ENCODE peak calls at places on chromosomes 12 and 14, in eight cellular contexts. Z is suprapubic skin, Y is GM12891, L is A549, H is heart left ventricle, Q is erythroblast, X is stomach, F is transverse colon. T is an unnamed sample.

GRCh38 chr12:50786498-50787231 is 22.8 kb downstream of the ATF1 start:
- DNase-seq in L (peak), Z (no peak), F (no peak), Q (no peak), H (no peak), Y (no peak), X (no peak), T (peak)

GRCh38 chr12:1500095-1500801 is 94.1 kb downstream of the FBXL14 start:
- DNase-seq in Q (peak), H (peak), L (no peak), F (no peak), Z (no peak), Y (no peak), X (no peak), T (no peak)

GRCh38 chr14:39033371-39033770 is 69.7 kb downstream of the SEC23A start:
- DNase-seq in X (no peak), Y (no peak), H (no peak), F (no peak), Q (no peak), L (no peak), Z (no peak), T (no peak)

GRCh38 chr12:93419388-93420034 is 22.2 kb downstream of the UBE2N start:
- DNase-seq in Q (peak), Y (no peak), X (no peak), L (peak), Z (no peak), F (no peak), H (no peak), T (no peak)

GRCh38 chr14:35366521-35366976 is 38.0 kb downstream of the NFKBIA start:
- DNase-seq in Y (no peak), F (no peak), X (no peak), Z (no peak), H (no peak), L (no peak), Q (no peak), T (no peak)

GRCh38 chr12:45184145-45184958 is 31.5 kb upstream of the ANO6 start:
- DNase-seq in X (no peak), Q (no peak), Z (no peak), H (no peak), F (no peak), L (no peak), Y (no peak), T (no peak)

GRCh38 chr12:108065061-108065460 is 64.0 kb upstream of the WSCD2 start:
- DNase-seq in L (no peak), H (no peak), Z (no peak), X (no peak), Q (no peak), Y (no peak), F (no peak), T (no peak)

GRCh38 chr12:68497702-68498101 is 113.0 kb upstream of the RAP1B start:
- DNase-seq in Y (no peak), X (no peak), H (no peak), L (no peak), Z (no peak), F (no peak), Q (no peak), T (peak)

GRCh38 chr14:21095430-21096205 is 2.8 kb downstream of the ZNF219 start:
- DNase-seq in Z (no peak), H (no peak), X (no peak), L (no peak), Q (no peak), F (no peak), Y (no peak), T (no peak)

GRCh38 chr12:120231316-120232011 is 30.6 kb upstream of the RPLP0 start:
- DNase-seq in Y (no peak), X (peak), F (peak), H (peak), L (peak), Z (no peak), Q (no peak), T (peak)

GRCh38 chr12:120010661-120011230 is 21.7 kb downstream of the BICDL1 start:
- DNase-seq in F (no peak), Y (no peak), L (no peak), H (no peak), Q (no peak), X (no peak), Z (no peak), T (no peak)

GRCh38 chr14:104206281-104206904 is 68.0 kb downstream of the KIF26A start:
- DNase-seq in H (no peak), Q (no peak), F (peak), X (peak), L (no peak), Z (no peak), Y (no peak), T (no peak)

GRCh38 chr12:30700216-30700900 is 4.7 kb upstream of the IPO8 start:
- DNase-seq in H (no peak), F (no peak), Q (no peak), L (no peak), Z (no peak), Y (no peak), X (no peak), T (no peak)

GRCh38 chr12:40942326-40942725 is 245.8 kb upstream of the PDZRN4 start:
- DNase-seq in H (no peak), X (no peak), Y (no peak), L (no peak), F (no peak), Z (no peak), Q (no peak), T (no peak)

GRCh38 chr12:132807295-132808222 is 21.1 kb downstream of the GOLGA3 start:
- DNase-seq in H (no peak), L (no peak), X (no peak), Z (no peak), Q (peak), F (no peak), Y (no peak), T (no peak)

DNA sequence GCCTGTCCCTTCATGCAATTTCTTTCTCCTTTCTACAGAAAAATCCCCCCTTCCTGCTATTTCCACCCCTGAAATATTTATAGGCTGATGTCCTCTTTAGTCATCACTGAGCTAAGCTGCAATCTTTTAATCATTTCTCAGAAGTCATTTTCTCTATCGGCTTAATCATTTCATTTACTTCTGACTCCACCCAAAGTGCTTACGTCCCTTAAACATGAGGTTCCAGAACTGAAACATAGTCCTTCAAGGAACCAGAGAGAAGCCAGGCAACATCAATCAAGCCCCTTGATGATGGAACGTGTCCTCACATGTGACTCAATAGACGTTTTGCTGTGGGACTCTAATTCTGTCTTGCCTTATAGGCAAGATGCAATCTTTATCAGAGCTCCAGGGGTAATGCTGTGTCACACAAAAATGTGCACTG is 148.7 kb upstream of the KRR1 start:
- DNase-seq in F (no peak), Z (no peak), H (no peak), L (no peak), X (no peak), Y (no peak), Q (no peak), T (no peak)
- TF ChIP-seq POLR2A in F (no peak), Z (no peak), H (no peak), L (no peak), X (no peak), Y (no peak), Q (no peak), T (no peak)

GRCh38 chr12:57516617-57517153 is 3.6 kb downstream of the DDIT3 start:
- DNase-seq in Y (no peak), H (no peak), Q (no peak), F (no peak), L (no peak), X (no peak), Z (no peak), T (no peak)
- TF ChIP-seq POLR2A in Y (no peak), H (no peak), Q (peak), F (no peak), L (no peak), X (no peak), Z (no peak), T (no peak)

GRCh38 chr14:24431569-24432258 is 2.0 kb downstream of the KHNYN start:
- DNase-seq in F (peak), Q (peak), Y (peak), H (peak), X (peak), L (peak), Z (peak), T (peak)

GRCh38 chr14:24432259-24433131 is 2.7 kb downstream of the KHNYN start:
- DNase-seq in X (no peak), Z (peak), F (no peak), Y (no peak), H (no peak), L (no peak), Q (no peak), T (no peak)

GRCh38 chr14:24429395-24430142 is at the start of the genes CBLN3 and KHNYN:
- DNase-seq in Y (peak), F (peak), Q (peak), X (peak), Z (peak), L (peak), H (peak), T (peak)

GRCh38 chr14:24430143-24430681 is 458 bp downstream of the KHNYN start:
- DNase-seq in Y (peak), F (peak), X (peak), Q (peak), H (peak), L (peak), Z (peak), T (peak)

DNA sequence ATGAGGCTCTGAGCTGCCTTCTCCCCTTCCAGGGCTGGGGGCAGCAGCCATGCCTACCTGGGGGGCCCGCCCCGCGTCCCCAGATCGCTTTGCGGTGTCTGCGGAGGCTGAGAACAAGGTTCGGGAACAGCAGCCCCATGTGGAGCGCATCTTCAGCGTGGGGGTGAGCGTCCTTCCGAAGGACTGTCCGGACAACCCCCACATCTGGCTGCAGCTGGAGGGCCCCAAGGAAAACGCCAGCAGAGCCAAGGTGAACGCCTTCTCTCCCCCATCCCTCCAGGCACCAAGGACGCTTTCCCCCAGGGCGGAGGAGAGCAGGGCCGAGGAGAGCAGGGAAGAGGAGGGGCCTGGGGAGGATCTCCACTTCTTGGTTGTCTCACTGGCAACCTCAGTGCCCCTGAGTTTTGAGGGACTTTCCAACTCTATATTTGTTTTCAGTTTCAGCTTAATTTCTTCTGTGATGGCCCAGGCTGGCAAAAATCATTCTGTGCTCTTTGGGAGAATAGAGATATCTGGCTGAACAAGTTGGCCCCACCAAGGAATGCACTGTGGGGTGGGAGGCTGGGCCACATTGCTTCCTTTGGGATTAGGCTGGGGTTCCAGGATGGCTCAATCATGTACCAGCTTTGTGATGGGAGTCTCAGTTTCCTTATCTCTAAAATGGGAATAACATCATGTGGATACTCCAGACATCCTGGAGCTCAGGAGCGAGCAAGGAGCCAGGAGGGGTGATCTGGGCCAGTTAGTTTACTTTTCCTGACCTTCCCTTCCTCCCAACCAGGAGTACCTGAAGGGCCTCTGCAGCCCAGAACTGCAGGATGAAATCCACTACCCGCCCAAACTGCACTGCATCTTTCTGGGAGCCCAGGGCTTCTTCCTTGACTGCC is 1.2 kb downstream of the KHNYN start:
- DNase-seq in X (peak), Q (no peak), F (no peak), H (no peak), L (no peak), Z (peak), Y (peak), T (no peak)
- TF ChIP-seq POLR2A in X (no peak), Q (no peak), F (no peak), H (no peak), L (no peak), Z (no peak), Y (peak), T (no peak)

GRCh38 chr14:50396636-50397460 is at the start of gene CDKL1:
- DNase-seq in H (peak), Y (peak), L (peak), Z (peak), F (peak), X (peak), Q (peak), T (peak)
- TF ChIP-seq POLR2A in H (no peak), Y (no peak), L (peak), Z (no peak), F (peak), X (no peak), Q (no peak), T (peak)

GRCh38 chr14:64640839-64641238 is 63.4 kb upstream of the PLEKHG3 start:
- DNase-seq in Y (no peak), L (no peak), X (no peak), F (no peak), Q (no peak), Z (no peak), H (no peak), T (no peak)
- TF ChIP-seq POLR2A in Y (no peak), L (no peak), X (no peak), F (no peak), Q (no peak), Z (no peak), H (no peak), T (no peak)

GRCh38 chr14:90384543-90384911 is 12.3 kb upstream of the CALM1 start:
- DNase-seq in X (no peak), L (no peak), Y (no peak), H (no peak), Z (no peak), F (no peak), Q (no peak), T (no peak)

GRCh38 chr14:90382491-90383125 is 14.2 kb upstream of the CALM1 start:
- DNase-seq in F (peak), X (peak), Y (peak), L (peak), Z (peak), H (peak), Q (peak), T (peak)

GRCh38 chr14:90381999-90382451 is 14.8 kb upstream of the CALM1 start:
- DNase-seq in Z (peak), Q (peak), X (peak), F (peak), Y (no peak), L (no peak), H (peak), T (no peak)

GRCh38 chr14:90383731-90384542 is 12.9 kb upstream of the CALM1 start:
- DNase-seq in X (peak), H (peak), Z (peak), Y (peak), Q (peak), F (peak), L (no peak), T (no peak)

DNA sequence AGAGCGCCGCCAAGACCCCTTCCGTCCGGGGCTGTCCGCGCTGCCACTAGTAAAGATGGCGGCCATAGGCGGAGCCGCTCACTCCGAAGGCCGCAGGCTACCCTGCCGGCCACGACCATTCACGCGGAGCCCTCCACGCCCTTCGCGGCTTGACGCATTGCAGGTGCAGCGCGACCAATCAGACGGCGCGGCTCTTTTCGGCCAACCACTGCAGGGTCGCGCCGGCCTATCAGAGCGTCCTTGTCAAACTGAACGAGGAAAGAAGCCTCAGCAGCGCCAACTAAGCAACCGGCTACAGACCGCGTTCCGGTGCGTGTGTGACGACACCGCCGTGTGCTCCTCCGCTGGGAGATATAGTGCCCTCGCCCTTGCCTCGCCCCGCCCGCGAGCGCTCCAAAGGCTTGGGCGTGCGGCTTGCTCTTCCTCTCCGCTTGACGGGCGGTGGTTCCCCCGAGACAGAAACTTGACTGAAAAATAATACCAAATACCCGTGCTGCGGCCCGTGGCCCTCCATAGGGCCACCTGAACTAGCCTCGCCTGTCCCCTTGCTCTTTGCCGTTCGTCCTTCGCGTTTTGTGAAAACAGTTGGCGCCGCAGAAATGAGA is 13.6 kb upstream of the CALM1 start:
- DNase-seq in L (peak), Z (peak), F (peak), H (peak), Y (peak), Q (peak), X (peak), T (peak)
- TF ChIP-seq POLR2A in L (peak), Z (peak), F (peak), H (peak), Y (peak), Q (peak), X (peak), T (peak)

DNA sequence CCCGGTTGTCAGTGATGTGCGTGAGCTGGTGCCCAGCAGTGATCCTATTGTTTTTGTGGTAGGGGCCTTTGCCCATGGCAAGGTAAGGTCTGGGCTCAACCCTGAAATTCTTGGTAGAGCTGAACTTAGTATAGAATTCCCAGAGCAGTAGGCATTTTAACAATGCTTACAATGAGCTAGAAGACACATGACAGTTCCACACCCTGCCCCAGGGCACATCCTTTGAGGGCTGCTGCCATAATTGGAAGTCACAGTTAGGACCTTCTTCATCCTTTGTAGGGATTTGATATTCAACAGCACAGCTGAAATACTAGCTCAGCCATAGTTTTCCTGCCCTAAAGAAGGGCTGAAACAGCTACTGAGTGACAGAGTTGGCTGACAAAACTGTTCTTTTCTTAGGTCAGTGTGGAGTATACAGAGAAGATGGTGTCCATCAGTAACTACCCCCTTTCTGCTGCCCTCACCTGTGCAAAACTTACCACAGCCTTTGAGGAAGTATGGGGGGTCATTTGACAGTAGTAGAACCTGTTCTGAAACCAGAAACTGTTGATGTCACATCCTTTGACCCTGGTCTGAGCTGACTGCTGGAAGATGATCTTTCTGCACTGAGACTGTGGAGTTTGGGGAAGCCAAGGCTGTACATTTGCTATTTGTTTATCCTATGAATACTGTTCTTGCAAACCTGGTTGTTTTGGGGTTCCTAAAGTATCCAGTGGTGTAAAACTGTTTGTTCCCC is 4.8 kb downstream of the EMG1 start:
- DNase-seq in H (no peak), Q (no peak), Y (no peak), L (no peak), Z (no peak), F (no peak), X (no peak), T (no peak)
- TF ChIP-seq POLR2A in H (no peak), Q (peak), Y (peak), L (no peak), Z (no peak), F (no peak), X (no peak), T (no peak)

DNA sequence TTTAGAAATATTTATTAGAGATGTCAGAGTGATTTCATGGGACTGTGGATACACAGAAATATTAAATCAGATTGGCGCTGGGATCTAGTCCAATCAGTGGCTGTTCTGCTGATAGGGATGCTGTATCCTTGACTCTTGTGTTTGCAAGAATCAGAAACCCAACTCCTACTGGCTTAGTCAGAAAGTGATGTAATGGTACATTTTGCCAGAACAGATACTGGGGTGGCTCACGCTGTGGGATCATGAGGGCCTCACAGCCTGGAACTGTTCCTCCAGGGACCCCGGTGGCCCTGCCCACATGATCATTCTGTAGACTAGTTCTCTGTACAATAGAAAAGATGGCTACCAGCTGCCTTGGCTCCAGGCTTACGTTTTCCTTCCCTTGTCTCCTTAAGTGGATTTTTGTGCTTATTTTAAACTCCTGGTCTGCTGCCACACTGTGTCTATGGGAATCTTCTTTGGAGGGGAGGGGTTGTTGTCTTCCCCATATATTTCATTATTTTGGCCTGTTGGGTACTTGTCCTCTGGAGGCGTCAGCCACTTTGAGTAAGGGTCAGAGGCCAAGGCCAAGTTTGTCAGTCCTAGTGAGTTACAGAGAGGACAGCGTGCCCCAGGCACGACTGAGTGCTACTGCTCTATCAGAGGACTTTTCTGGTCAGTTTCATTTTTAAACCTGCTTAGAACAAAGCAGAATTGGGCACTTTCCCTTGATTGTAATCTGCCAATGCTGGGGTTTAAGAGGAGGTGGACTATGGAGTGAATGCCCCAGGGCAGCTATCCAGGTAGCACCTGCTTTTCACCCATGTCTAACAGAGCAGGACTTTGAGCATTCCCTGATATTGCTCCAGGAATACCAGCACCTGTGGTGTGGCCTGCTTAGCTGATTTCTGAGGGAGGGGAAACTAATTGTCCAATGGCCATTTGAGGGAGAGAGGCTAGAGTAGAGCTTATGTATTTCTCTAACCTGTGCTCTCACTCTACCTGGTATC is 164.3 kb downstream of the SLC5A8 start:
- DNase-seq in F (no peak), H (no peak), Q (no peak), Y (no peak), X (no peak), Z (no peak), L (no peak), T (no peak)
- TF ChIP-seq POLR2A in F (no peak), H (no peak), Q (no peak), Y (no peak), X (no peak), Z (no peak), L (no peak), T (no peak)

T was measured in H54.